ENCODE peak calls at places on chromosomes 13 and 19, in ten cellular contexts. One of them, this sample, is unnamed.
A peak's percentile ranks its signal among the peaks of the same experiment; 100 is the strongest.

GRCh38 chr13:20387441-20387971 is 138.2 kb downstream of the CRYL1 start:
- DNase-seq in IMR-90: peak; percentile 34
- DNase-seq in activated naive CD4-positive, alpha-beta T cell treated with anti-CD3 and anti-CD28 coated beads, Interleukin-2, amount 10 ng/mL, durations not matched to agents 7 days and 5 days: no peak
- DNase-seq in AML-193: peak; percentile 8
- DNase-seq in BE2C: no peak
- DNase-seq in stimulated activated CD8-positive, alpha-beta memory T cell treated with anti-CD3 and anti-CD28 coated beads, Interleukin-7, amount 100 ng/mL, for 24 hours: no peak
- DNase-seq in T-helper 1 cell: no peak
- DNase-seq in ureter: no peak
- DNase-seq in neural crest cell: no peak
- DNase-seq in GM06990: no peak
- DNase-seq in this sample: peak; percentile 59

GRCh38 chr19:36265064-36265463 is 50.2 kb downstream of the ZNF146 start:
- DNase-seq in IMR-90: no peak
- DNase-seq in BE2C: no peak
- DNase-seq in activated naive CD4-positive, alpha-beta T cell treated with anti-CD3 and anti-CD28 coated beads, Interleukin-2, amount 10 ng/mL, durations not matched to agents 7 days and 5 days: no peak
- DNase-seq in stimulated activated CD8-positive, alpha-beta memory T cell treated with anti-CD3 and anti-CD28 coated beads, Interleukin-7, amount 100 ng/mL, for 24 hours: no peak
- DNase-seq in neural crest cell: no peak
- DNase-seq in ureter: peak; percentile 18
- DNase-seq in GM06990: no peak
- DNase-seq in AML-193: no peak
- DNase-seq in T-helper 1 cell: no peak
- DNase-seq in this sample: no peak

GRCh38 chr13:77891041-77891440 is 27.6 kb downstream of the EDNRB start:
- DNase-seq in BE2C: no peak
- DNase-seq in AML-193: no peak
- DNase-seq in IMR-90: no peak
- DNase-seq in T-helper 1 cell: no peak
- DNase-seq in activated naive CD4-positive, alpha-beta T cell treated with anti-CD3 and anti-CD28 coated beads, Interleukin-2, amount 10 ng/mL, durations not matched to agents 7 days and 5 days: no peak
- DNase-seq in GM06990: no peak
- DNase-seq in neural crest cell: no peak
- DNase-seq in ureter: no peak
- DNase-seq in stimulated activated CD8-positive, alpha-beta memory T cell treated with anti-CD3 and anti-CD28 coated beads, Interleukin-7, amount 100 ng/mL, for 24 hours: no peak
- DNase-seq in this sample: no peak

GRCh38 chr13:76579701-76580100 is 306.5 kb downstream of the KCTD12 start:
- DNase-seq in ureter: no peak
- DNase-seq in AML-193: no peak
- DNase-seq in T-helper 1 cell: no peak
- DNase-seq in IMR-90: no peak
- DNase-seq in activated naive CD4-positive, alpha-beta T cell treated with anti-CD3 and anti-CD28 coated beads, Interleukin-2, amount 10 ng/mL, durations not matched to agents 7 days and 5 days: no peak
- DNase-seq in BE2C: no peak
- DNase-seq in GM06990: no peak
- DNase-seq in stimulated activated CD8-positive, alpha-beta memory T cell treated with anti-CD3 and anti-CD28 coated beads, Interleukin-7, amount 100 ng/mL, for 24 hours: no peak
- DNase-seq in neural crest cell: no peak
- DNase-seq in this sample: no peak

GRCh38 chr13:113547248-113547971 is 37.1 kb upstream of the TFDP1 start:
- DNase-seq in IMR-90: peak; percentile 39
- DNase-seq in ureter: peak; percentile 42
- DNase-seq in BE2C: no peak
- DNase-seq in AML-193: no peak
- DNase-seq in stimulated activated CD8-positive, alpha-beta memory T cell treated with anti-CD3 and anti-CD28 coated beads, Interleukin-7, amount 100 ng/mL, for 24 hours: no peak
- DNase-seq in T-helper 1 cell: no peak
- DNase-seq in neural crest cell: no peak
- DNase-seq in GM06990: no peak
- DNase-seq in activated naive CD4-positive, alpha-beta T cell treated with anti-CD3 and anti-CD28 coated beads, Interleukin-2, amount 10 ng/mL, durations not matched to agents 7 days and 5 days: no peak
- DNase-seq in this sample: peak; percentile 58

GRCh38 chr19:13794388-13794751 is 873 bp upstream of the ZSWIM4 start:
- DNase-seq in BE2C: peak; percentile 26
- DNase-seq in neural crest cell: no peak
- DNase-seq in IMR-90: peak; percentile 96
- DNase-seq in activated naive CD4-positive, alpha-beta T cell treated with anti-CD3 and anti-CD28 coated beads, Interleukin-2, amount 10 ng/mL, durations not matched to agents 7 days and 5 days: no peak
- DNase-seq in T-helper 1 cell: no peak
- DNase-seq in ureter: peak; percentile 83
- DNase-seq in GM06990: no peak
- DNase-seq in stimulated activated CD8-positive, alpha-beta memory T cell treated with anti-CD3 and anti-CD28 coated beads, Interleukin-7, amount 100 ng/mL, for 24 hours: no peak
- DNase-seq in AML-193: peak; percentile 13
- DNase-seq in this sample: peak; percentile 89

GRCh38 chr19:2015611-2015950 is at the start of gene BTBD2:
- DNase-seq in T-helper 1 cell: no peak
- DNase-seq in GM06990: no peak
- DNase-seq in BE2C: peak; percentile 59
- DNase-seq in ureter: peak; percentile 79
- DNase-seq in stimulated activated CD8-positive, alpha-beta memory T cell treated with anti-CD3 and anti-CD28 coated beads, Interleukin-7, amount 100 ng/mL, for 24 hours: peak; percentile 30
- DNase-seq in AML-193: no peak
- DNase-seq in IMR-90: peak; percentile 84
- DNase-seq in neural crest cell: no peak
- DNase-seq in activated naive CD4-positive, alpha-beta T cell treated with anti-CD3 and anti-CD28 coated beads, Interleukin-2, amount 10 ng/mL, durations not matched to agents 7 days and 5 days: peak; percentile 62
- DNase-seq in this sample: no peak

GRCh38 chr19:335486-336066 is 9.0 kb downstream of the MIER2 start:
- DNase-seq in GM06990: no peak
- DNase-seq in AML-193: no peak
- DNase-seq in ureter: no peak
- DNase-seq in activated naive CD4-positive, alpha-beta T cell treated with anti-CD3 and anti-CD28 coated beads, Interleukin-2, amount 10 ng/mL, durations not matched to agents 7 days and 5 days: no peak
- DNase-seq in T-helper 1 cell: no peak
- DNase-seq in neural crest cell: no peak
- DNase-seq in stimulated activated CD8-positive, alpha-beta memory T cell treated with anti-CD3 and anti-CD28 coated beads, Interleukin-7, amount 100 ng/mL, for 24 hours: no peak
- DNase-seq in BE2C: no peak
- DNase-seq in IMR-90: no peak
- DNase-seq in this sample: no peak

GRCh38 chr13:99660101-99660500 is 158.8 kb downstream of the TM9SF2 start:
- DNase-seq in activated naive CD4-positive, alpha-beta T cell treated with anti-CD3 and anti-CD28 coated beads, Interleukin-2, amount 10 ng/mL, durations not matched to agents 7 days and 5 days: no peak
- DNase-seq in GM06990: no peak
- DNase-seq in neural crest cell: no peak
- DNase-seq in ureter: no peak
- DNase-seq in BE2C: no peak
- DNase-seq in T-helper 1 cell: no peak
- DNase-seq in AML-193: no peak
- DNase-seq in IMR-90: no peak
- DNase-seq in stimulated activated CD8-positive, alpha-beta memory T cell treated with anti-CD3 and anti-CD28 coated beads, Interleukin-7, amount 100 ng/mL, for 24 hours: no peak
- DNase-seq in this sample: no peak

GRCh38 chr13:83883061-83883523 is 818 bp upstream of the SLITRK1 start:
- DNase-seq in stimulated activated CD8-positive, alpha-beta memory T cell treated with anti-CD3 and anti-CD28 coated beads, Interleukin-7, amount 100 ng/mL, for 24 hours: no peak
- DNase-seq in neural crest cell: no peak
- DNase-seq in activated naive CD4-positive, alpha-beta T cell treated with anti-CD3 and anti-CD28 coated beads, Interleukin-2, amount 10 ng/mL, durations not matched to agents 7 days and 5 days: no peak
- DNase-seq in ureter: no peak
- DNase-seq in IMR-90: no peak
- DNase-seq in AML-193: no peak
- DNase-seq in BE2C: no peak
- DNase-seq in T-helper 1 cell: no peak
- DNase-seq in GM06990: no peak
- DNase-seq in this sample: no peak

GRCh38 chr13:99067160-99067985 is 89.5 kb upstream of the DOCK9 start:
- DNase-seq in AML-193: no peak
- DNase-seq in activated naive CD4-positive, alpha-beta T cell treated with anti-CD3 and anti-CD28 coated beads, Interleukin-2, amount 10 ng/mL, durations not matched to agents 7 days and 5 days: no peak
- DNase-seq in BE2C: no peak
- DNase-seq in stimulated activated CD8-positive, alpha-beta memory T cell treated with anti-CD3 and anti-CD28 coated beads, Interleukin-7, amount 100 ng/mL, for 24 hours: no peak
- DNase-seq in IMR-90: peak; percentile 85
- DNase-seq in GM06990: no peak
- DNase-seq in T-helper 1 cell: no peak
- DNase-seq in ureter: no peak
- DNase-seq in neural crest cell: no peak
- DNase-seq in this sample: no peak

GRCh38 chr13:85798999-85799646 is at the start of gene SLITRK6:
- DNase-seq in BE2C: peak; percentile 15
- DNase-seq in ureter: peak; percentile 64
- DNase-seq in GM06990: no peak
- DNase-seq in neural crest cell: no peak
- DNase-seq in activated naive CD4-positive, alpha-beta T cell treated with anti-CD3 and anti-CD28 coated beads, Interleukin-2, amount 10 ng/mL, durations not matched to agents 7 days and 5 days: no peak
- DNase-seq in AML-193: no peak
- DNase-seq in stimulated activated CD8-positive, alpha-beta memory T cell treated with anti-CD3 and anti-CD28 coated beads, Interleukin-7, amount 100 ng/mL, for 24 hours: no peak
- DNase-seq in IMR-90: peak; percentile 85
- DNase-seq in T-helper 1 cell: no peak
- DNase-seq in this sample: no peak

GRCh38 chr19:34555447-34555846 is 73.9 kb downstream of the WTIP start:
- DNase-seq in GM06990: no peak
- DNase-seq in AML-193: peak; percentile 4
- DNase-seq in ureter: no peak
- DNase-seq in T-helper 1 cell: no peak
- DNase-seq in neural crest cell: no peak
- DNase-seq in stimulated activated CD8-positive, alpha-beta memory T cell treated with anti-CD3 and anti-CD28 coated beads, Interleukin-7, amount 100 ng/mL, for 24 hours: no peak
- DNase-seq in IMR-90: no peak
- DNase-seq in activated naive CD4-positive, alpha-beta T cell treated with anti-CD3 and anti-CD28 coated beads, Interleukin-2, amount 10 ng/mL, durations not matched to agents 7 days and 5 days: no peak
- DNase-seq in BE2C: no peak
- DNase-seq in this sample: no peak

GRCh38 chr13:31234729-31235128 is 35.0 kb downstream of the B3GLCT start:
- DNase-seq in GM06990: no peak
- DNase-seq in activated naive CD4-positive, alpha-beta T cell treated with anti-CD3 and anti-CD28 coated beads, Interleukin-2, amount 10 ng/mL, durations not matched to agents 7 days and 5 days: no peak
- DNase-seq in IMR-90: no peak
- DNase-seq in ureter: no peak
- DNase-seq in neural crest cell: no peak
- DNase-seq in stimulated activated CD8-positive, alpha-beta memory T cell treated with anti-CD3 and anti-CD28 coated beads, Interleukin-7, amount 100 ng/mL, for 24 hours: no peak
- DNase-seq in AML-193: no peak
- DNase-seq in BE2C: peak; percentile 17
- DNase-seq in T-helper 1 cell: no peak
- DNase-seq in this sample: no peak

GRCh38 chr19:33403221-33403972 is 29.9 kb downstream of the CEBPG start:
- DNase-seq in T-helper 1 cell: no peak
- DNase-seq in AML-193: no peak
- DNase-seq in ureter: no peak
- DNase-seq in activated naive CD4-positive, alpha-beta T cell treated with anti-CD3 and anti-CD28 coated beads, Interleukin-2, amount 10 ng/mL, durations not matched to agents 7 days and 5 days: no peak
- DNase-seq in BE2C: peak; percentile 6
- DNase-seq in stimulated activated CD8-positive, alpha-beta memory T cell treated with anti-CD3 and anti-CD28 coated beads, Interleukin-7, amount 100 ng/mL, for 24 hours: no peak
- DNase-seq in IMR-90: no peak
- DNase-seq in neural crest cell: no peak
- DNase-seq in GM06990: no peak
- DNase-seq in this sample: no peak

GRCh38 chr19:495440-496332 is 600 bp upstream of the MADCAM1 start:
- DNase-seq in ureter: no peak
- DNase-seq in stimulated activated CD8-positive, alpha-beta memory T cell treated with anti-CD3 and anti-CD28 coated beads, Interleukin-7, amount 100 ng/mL, for 24 hours: no peak
- DNase-seq in neural crest cell: peak; percentile 67
- DNase-seq in activated naive CD4-positive, alpha-beta T cell treated with anti-CD3 and anti-CD28 coated beads, Interleukin-2, amount 10 ng/mL, durations not matched to agents 7 days and 5 days: peak; percentile 63
- DNase-seq in GM06990: peak; percentile 66
- DNase-seq in AML-193: no peak
- DNase-seq in BE2C: peak; percentile 58
- DNase-seq in T-helper 1 cell: peak; percentile 35
- DNase-seq in IMR-90: peak; percentile 39
- DNase-seq in this sample: no peak

GRCh38 chr13:105956891-105957290 is 578.6 kb downstream of the EFNB2 start:
- DNase-seq in neural crest cell: no peak
- DNase-seq in T-helper 1 cell: no peak
- DNase-seq in AML-193: no peak
- DNase-seq in activated naive CD4-positive, alpha-beta T cell treated with anti-CD3 and anti-CD28 coated beads, Interleukin-2, amount 10 ng/mL, durations not matched to agents 7 days and 5 days: no peak
- DNase-seq in BE2C: no peak
- DNase-seq in ureter: no peak
- DNase-seq in IMR-90: no peak
- DNase-seq in stimulated activated CD8-positive, alpha-beta memory T cell treated with anti-CD3 and anti-CD28 coated beads, Interleukin-7, amount 100 ng/mL, for 24 hours: no peak
- DNase-seq in GM06990: no peak
- DNase-seq in this sample: no peak

GRCh38 chr19:54172764-54173699 is at the start of gene TMC4:
- DNase-seq in GM06990: no peak
- DNase-seq in AML-193: no peak
- DNase-seq in neural crest cell: no peak
- DNase-seq in activated naive CD4-positive, alpha-beta T cell treated with anti-CD3 and anti-CD28 coated beads, Interleukin-2, amount 10 ng/mL, durations not matched to agents 7 days and 5 days: peak; percentile 36
- DNase-seq in stimulated activated CD8-positive, alpha-beta memory T cell treated with anti-CD3 and anti-CD28 coated beads, Interleukin-7, amount 100 ng/mL, for 24 hours: no peak
- DNase-seq in IMR-90: no peak
- DNase-seq in BE2C: no peak
- DNase-seq in T-helper 1 cell: no peak
- DNase-seq in ureter: peak; percentile 76
- DNase-seq in this sample: no peak

GRCh38 chr19:32876919-32877285 is 7.3 kb upstream of the SLC7A9 start:
- DNase-seq in activated naive CD4-positive, alpha-beta T cell treated with anti-CD3 and anti-CD28 coated beads, Interleukin-2, amount 10 ng/mL, durations not matched to agents 7 days and 5 days: no peak
- DNase-seq in neural crest cell: no peak
- DNase-seq in stimulated activated CD8-positive, alpha-beta memory T cell treated with anti-CD3 and anti-CD28 coated beads, Interleukin-7, amount 100 ng/mL, for 24 hours: no peak
- DNase-seq in GM06990: no peak
- DNase-seq in IMR-90: peak; percentile 50
- DNase-seq in T-helper 1 cell: no peak
- DNase-seq in AML-193: no peak
- DNase-seq in BE2C: no peak
- DNase-seq in ureter: peak; percentile 30
- DNase-seq in this sample: no peak

GRCh38 chr19:2456301-2456570 is 523 bp downstream of the LMNB2 start:
- DNase-seq in stimulated activated CD8-positive, alpha-beta memory T cell treated with anti-CD3 and anti-CD28 coated beads, Interleukin-7, amount 100 ng/mL, for 24 hours: no peak
- DNase-seq in IMR-90: no peak
- DNase-seq in BE2C: no peak
- DNase-seq in T-helper 1 cell: no peak
- DNase-seq in ureter: no peak
- DNase-seq in activated naive CD4-positive, alpha-beta T cell treated with anti-CD3 and anti-CD28 coated beads, Interleukin-2, amount 10 ng/mL, durations not matched to agents 7 days and 5 days: no peak
- DNase-seq in AML-193: no peak
- DNase-seq in neural crest cell: no peak
- DNase-seq in GM06990: no peak
- DNase-seq in this sample: no peak

GRCh38 chr19:32404939-32405430 is 585 bp upstream of the DPY19L3 start:
- DNase-seq in ureter: peak; percentile 73
- DNase-seq in GM06990: no peak
- DNase-seq in activated naive CD4-positive, alpha-beta T cell treated with anti-CD3 and anti-CD28 coated beads, Interleukin-2, amount 10 ng/mL, durations not matched to agents 7 days and 5 days: no peak
- DNase-seq in BE2C: no peak
- DNase-seq in IMR-90: peak; percentile 26
- DNase-seq in neural crest cell: peak; percentile 22
- DNase-seq in stimulated activated CD8-positive, alpha-beta memory T cell treated with anti-CD3 and anti-CD28 coated beads, Interleukin-7, amount 100 ng/mL, for 24 hours: no peak
- DNase-seq in T-helper 1 cell: no peak
- DNase-seq in AML-193: peak; percentile 51
- DNase-seq in this sample: peak; percentile 86

GRCh38 chr13:36975172-36975571 is 24.0 kb downstream of the ALG5 start:
- DNase-seq in IMR-90: no peak
- DNase-seq in BE2C: no peak
- DNase-seq in AML-193: no peak
- DNase-seq in T-helper 1 cell: no peak
- DNase-seq in ureter: no peak
- DNase-seq in stimulated activated CD8-positive, alpha-beta memory T cell treated with anti-CD3 and anti-CD28 coated beads, Interleukin-7, amount 100 ng/mL, for 24 hours: no peak
- DNase-seq in activated naive CD4-positive, alpha-beta T cell treated with anti-CD3 and anti-CD28 coated beads, Interleukin-2, amount 10 ng/mL, durations not matched to agents 7 days and 5 days: no peak
- DNase-seq in neural crest cell: no peak
- DNase-seq in GM06990: no peak
- DNase-seq in this sample: no peak

GRCh38 chr13:72004975-72005374 is 138.0 kb upstream of the DACH1 start:
- DNase-seq in T-helper 1 cell: no peak
- DNase-seq in stimulated activated CD8-positive, alpha-beta memory T cell treated with anti-CD3 and anti-CD28 coated beads, Interleukin-7, amount 100 ng/mL, for 24 hours: no peak
- DNase-seq in ureter: no peak
- DNase-seq in GM06990: no peak
- DNase-seq in BE2C: no peak
- DNase-seq in IMR-90: no peak
- DNase-seq in neural crest cell: no peak
- DNase-seq in AML-193: no peak
- DNase-seq in activated naive CD4-positive, alpha-beta T cell treated with anti-CD3 and anti-CD28 coated beads, Interleukin-2, amount 10 ng/mL, durations not matched to agents 7 days and 5 days: no peak
- DNase-seq in this sample: no peak

GRCh38 chr13:109275848-109276247 is 510.5 kb downstream of the IRS2 start:
- DNase-seq in BE2C: peak; percentile 28
- DNase-seq in ureter: no peak
- DNase-seq in neural crest cell: no peak
- DNase-seq in GM06990: no peak
- DNase-seq in stimulated activated CD8-positive, alpha-beta memory T cell treated with anti-CD3 and anti-CD28 coated beads, Interleukin-7, amount 100 ng/mL, for 24 hours: no peak
- DNase-seq in activated naive CD4-positive, alpha-beta T cell treated with anti-CD3 and anti-CD28 coated beads, Interleukin-2, amount 10 ng/mL, durations not matched to agents 7 days and 5 days: no peak
- DNase-seq in AML-193: no peak
- DNase-seq in IMR-90: no peak
- DNase-seq in T-helper 1 cell: no peak
- DNase-seq in this sample: no peak

GRCh38 chr13:44437356-44438233 is 64.0 kb downstream of the SERP2 start:
- DNase-seq in ureter: no peak
- DNase-seq in GM06990: no peak
- DNase-seq in T-helper 1 cell: no peak
- DNase-seq in BE2C: no peak
- DNase-seq in neural crest cell: no peak
- DNase-seq in AML-193: peak; percentile 65
- DNase-seq in IMR-90: peak; percentile 63
- DNase-seq in activated naive CD4-positive, alpha-beta T cell treated with anti-CD3 and anti-CD28 coated beads, Interleukin-2, amount 10 ng/mL, durations not matched to agents 7 days and 5 days: no peak
- DNase-seq in stimulated activated CD8-positive, alpha-beta memory T cell treated with anti-CD3 and anti-CD28 coated beads, Interleukin-7, amount 100 ng/mL, for 24 hours: no peak
- DNase-seq in this sample: no peak